ENCODE peak calls at places on chromosomes 12 and 14, in four cellular contexts. N is CD8-positive, alpha-beta T cell; P is RWPE2; W is cardiac muscle cell. L is an unnamed sample.

GRCh38 chr12:25557830-25558436 is 4.8 kb upstream of the LMNTD1 start:
- DNase-seq in N (no peak), P (no peak), W (peak; percentile 52), L (peak; percentile 18)

GRCh38 chr12:130571089-130571488 is 145.0 kb downstream of the RIMBP2 start:
- DNase-seq in N (no peak), P (no peak), W (no peak), L (no peak)

GRCh38 chr14:93114713-93115068 is 1.0 kb downstream of the ITPK1 start:
- DNase-seq in N (no peak), P (no peak), W (no peak), L (no peak)

GRCh38 chr12:53560912-53561589 is 53.8 kb upstream of the NPFF start:
- DNase-seq in N (no peak), P (no peak), W (no peak), L (no peak)

GRCh38 chr12:48197549-48197966 is 5.5 kb downstream of the OR10AD1 start:
- DNase-seq in N (no peak), P (no peak), W (peak; percentile 55), L (no peak)

GRCh38 chr12:108650083-108650482 is 16.4 kb upstream of the SELPLG start:
- DNase-seq in N (no peak), P (no peak), W (no peak), L (no peak)

GRCh38 chr12:91139981-91140659 is 28.8 kb upstream of the LUM start:
- DNase-seq in N (no peak), P (no peak), W (peak; percentile 91), L (peak; percentile 87)

GRCh38 chr12:92533280-92533890 is 169.4 kb upstream of the PLEKHG7 start:
- DNase-seq in N (no peak), P (no peak), W (peak; percentile 64), L (no peak)

GRCh38 chr14:93903342-93904184 is 23.6 kb upstream of the FAM181A start:
- DNase-seq in N (no peak), P (no peak), W (no peak), L (no peak)

GRCh38 chr12:116406529-116406928 is 129.0 kb upstream of the MED13L start:
- DNase-seq in N (no peak), P (no peak), W (peak; percentile 90), L (peak; percentile 94)

DNA sequence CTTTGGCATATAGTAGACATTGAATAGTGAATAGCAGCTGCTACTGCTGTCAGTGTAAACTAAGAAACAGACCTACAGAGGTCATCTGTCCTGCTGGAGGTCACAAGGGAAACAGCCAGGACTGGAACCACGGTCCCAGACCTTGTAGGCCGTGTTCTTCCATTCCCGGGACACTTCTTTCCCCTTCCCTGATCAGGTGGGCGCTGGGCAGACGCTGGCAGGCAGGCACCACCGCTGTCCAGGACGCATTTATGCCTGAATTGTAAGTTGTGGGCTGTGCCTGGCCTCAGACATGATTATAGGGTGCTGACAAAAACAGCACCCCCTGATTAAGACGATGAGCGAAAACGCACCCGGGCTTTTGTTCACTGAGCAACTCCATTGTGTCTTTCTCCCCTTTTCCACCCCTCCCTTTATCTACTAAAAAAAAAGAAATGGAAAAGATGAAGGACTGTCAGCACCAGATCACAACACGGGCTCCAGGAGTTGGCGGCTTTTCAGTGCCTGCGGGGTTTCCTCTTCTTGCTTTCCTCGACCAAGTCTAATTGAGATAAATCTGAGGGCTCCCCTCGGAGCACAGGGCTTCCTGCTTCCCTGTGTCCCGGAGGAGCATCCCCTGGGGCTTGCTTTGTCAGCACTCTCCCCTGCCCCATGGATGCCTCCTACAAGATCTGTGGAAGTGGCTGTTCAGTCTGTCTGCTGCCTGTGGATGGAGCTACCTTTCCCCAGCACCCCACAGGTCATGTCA is 80.6 kb downstream of the TSPAN9 start:
- DNase-seq in N (no peak), P (no peak), W (no peak), L (peak; percentile 94)
- H3K27ac ChIP-seq in N (no peak overlapping the region), P (no peak overlapping the region), W (peak overlapping the region; percentile 29), L (no peak overlapping the region)

GRCh38 chr12:84186433-84186832 is 726.2 kb downstream of the SLC6A15 start:
- DNase-seq in N (no peak), P (no peak), W (no peak), L (no peak)
- H3K27ac ChIP-seq in N (no peak overlapping the region), P (no peak overlapping the region), W (no peak overlapping the region), L (no peak overlapping the region)

DNA sequence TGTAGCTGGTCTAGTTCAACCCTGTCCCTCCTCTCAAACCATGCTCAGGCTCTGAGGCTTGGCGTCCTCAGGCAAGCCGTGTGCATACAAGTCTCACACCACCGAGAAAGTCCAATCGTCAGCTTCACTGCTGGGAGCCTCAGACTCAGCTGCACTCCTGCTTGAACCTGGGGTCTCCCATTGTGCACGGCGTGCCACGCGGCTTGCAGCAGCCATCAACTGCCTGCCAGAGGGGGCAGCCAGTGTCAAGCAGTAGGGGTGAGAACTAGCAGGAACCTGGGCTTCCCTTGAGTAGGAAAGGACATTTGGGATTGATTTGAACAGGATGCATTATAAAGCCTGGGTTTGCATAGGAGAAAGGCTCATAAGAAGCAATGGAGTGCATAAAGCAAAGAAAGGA is 1064.5 kb downstream of the BCL11B start:
- DNase-seq in N (no peak), P (no peak), W (no peak), L (no peak)
- H3K27ac ChIP-seq in N (no peak overlapping the region), P (no peak overlapping the region), W (no peak overlapping the region), L (no peak overlapping the region)

DNA sequence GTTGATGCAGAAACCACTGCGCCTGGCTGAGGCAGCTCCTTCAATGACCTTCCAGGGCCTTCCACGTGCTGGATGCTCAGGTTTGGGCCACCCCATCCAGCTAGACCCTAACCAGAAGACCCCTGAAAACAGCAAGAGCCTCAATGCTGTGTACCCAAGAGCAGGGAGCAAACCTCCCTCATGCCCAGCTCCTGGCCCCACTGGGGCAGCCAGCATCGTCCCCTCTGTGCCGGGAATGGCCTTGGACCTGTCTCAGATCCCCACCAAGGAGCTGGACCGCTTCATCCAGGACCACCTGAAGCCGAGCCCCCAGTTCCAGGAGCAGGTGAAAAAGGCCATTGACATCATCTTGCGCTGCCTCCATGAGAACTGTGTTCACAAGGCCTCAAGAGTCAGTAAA is 10.5 kb downstream of the OAS3 start:
- DNase-seq in N (no peak), P (no peak), W (no peak), L (no peak)
- H3K27ac ChIP-seq in N (no peak overlapping the region), P (no peak overlapping the region), W (no peak overlapping the region), L (no peak overlapping the region)

GRCh38 chr12:65656156-65656885 is 168.0 kb upstream of the HMGA2 start:
- DNase-seq in N (no peak), P (no peak), W (no peak), L (no peak)

GRCh38 chr12:65658360-65658759 is 165.9 kb upstream of the HMGA2 start:
- DNase-seq in N (no peak), P (no peak), W (no peak), L (no peak)

GRCh38 chr12:65656904-65657351 is 167.4 kb upstream of the HMGA2 start:
- DNase-seq in N (no peak), P (no peak), W (peak; percentile 82), L (peak; percentile 80)

GRCh38 chr12:65659681-65660080 is 164.6 kb upstream of the HMGA2 start:
- DNase-seq in N (no peak), P (no peak), W (no peak), L (no peak)

DNA sequence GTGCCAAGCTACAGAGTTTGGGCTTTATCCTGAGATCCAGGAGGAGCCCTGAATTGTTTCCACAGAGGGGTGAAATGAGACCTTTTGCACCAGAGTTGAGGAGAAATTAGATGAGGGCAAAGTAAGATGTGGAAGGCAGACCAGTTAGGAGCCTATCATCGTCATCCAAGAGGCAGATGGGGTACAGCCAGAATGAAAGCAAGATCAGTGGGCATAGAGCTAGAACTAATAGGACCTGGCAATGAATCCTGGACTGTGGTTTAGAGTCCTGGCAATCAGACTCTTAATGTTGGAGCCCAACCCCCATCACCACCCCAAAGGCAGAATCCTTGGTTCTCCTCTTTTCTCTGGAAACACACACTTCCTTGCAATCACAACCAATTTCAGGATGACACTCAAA is 166.6 kb upstream of the HMGA2 start:
- DNase-seq in N (no peak), P (no peak), W (no peak), L (no peak)
- H3K27ac ChIP-seq in N (no peak overlapping the region), P (peak overlapping the region; percentile 100), W (no peak overlapping the region), L (no peak overlapping the region)

DNA sequence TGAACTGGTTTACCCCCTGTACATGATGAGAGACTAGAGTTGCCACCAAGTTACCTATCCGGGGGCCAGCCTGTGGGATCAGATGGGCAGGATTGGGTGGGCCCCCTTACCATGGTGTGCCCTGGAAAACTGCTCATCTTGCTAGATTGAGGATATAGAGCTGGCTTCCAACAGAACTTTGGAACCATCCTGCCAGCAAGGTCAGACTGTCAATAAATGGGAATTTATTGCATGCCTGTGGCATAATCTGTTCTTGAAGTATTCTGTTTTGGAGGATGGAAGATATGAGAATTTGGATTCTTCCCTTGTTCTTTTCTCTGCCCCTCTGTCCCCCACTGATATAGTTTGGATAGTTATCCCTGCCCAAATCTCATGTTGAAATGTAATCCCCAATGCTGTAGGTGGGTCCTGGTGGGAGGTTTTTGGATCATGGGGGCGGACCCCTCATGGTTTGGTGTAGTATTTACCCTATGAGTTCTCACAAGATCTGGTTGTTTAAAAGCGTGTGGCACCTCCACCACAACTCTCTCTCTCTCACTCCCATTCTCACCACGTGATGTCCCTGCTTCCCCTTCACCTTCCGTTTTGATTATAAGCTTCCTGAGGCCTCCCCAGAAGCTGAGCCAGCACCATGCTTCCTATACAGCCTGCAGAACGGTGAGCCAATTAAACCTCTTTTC is 3.7 kb upstream of the TM9SF1 start:
- DNase-seq in N (no peak), P (no peak), W (no peak), L (no peak)
- H3K27ac ChIP-seq in N (no peak overlapping the region), P (no peak overlapping the region), W (no peak overlapping the region), L (no peak overlapping the region)

DNA sequence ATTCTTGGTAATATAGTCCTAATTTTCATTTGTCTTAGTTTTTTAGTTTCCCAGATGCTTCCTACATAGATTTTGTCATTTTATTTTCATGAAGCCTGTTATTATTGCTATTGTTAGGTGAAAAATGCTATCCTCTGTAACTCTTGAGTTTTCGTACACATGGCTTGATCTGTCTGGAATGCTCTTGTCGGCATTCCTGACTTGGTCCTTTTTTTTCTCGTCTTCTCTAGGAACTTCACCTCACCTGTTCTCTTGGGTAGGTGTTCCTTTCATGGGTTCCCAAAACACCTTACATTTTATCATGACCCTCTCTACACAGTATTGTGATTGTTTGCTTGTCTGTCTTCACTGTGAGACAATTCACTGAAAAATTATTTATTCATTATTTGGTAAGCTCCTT is 267.4 kb downstream of the TMTC2 start:
- DNase-seq in N (no peak), P (no peak), W (no peak), L (no peak)
- H3K27ac ChIP-seq in N (no peak overlapping the region), P (no peak overlapping the region), W (no peak overlapping the region), L (no peak overlapping the region)

GRCh38 chr12:110444455-110444854 is 5.7 kb downstream of the ARPC3 start:
- DNase-seq in N (no peak), P (no peak), W (no peak), L (no peak)

GRCh38 chr12:110451263-110451662 is 1.1 kb upstream of the ARPC3 start:
- DNase-seq in N (no peak), P (no peak), W (no peak), L (no peak)

GRCh38 chr12:110453569-110454296 is 3.6 kb upstream of the ARPC3 start:
- DNase-seq in N (no peak), P (no peak), W (no peak), L (no peak)

DNA sequence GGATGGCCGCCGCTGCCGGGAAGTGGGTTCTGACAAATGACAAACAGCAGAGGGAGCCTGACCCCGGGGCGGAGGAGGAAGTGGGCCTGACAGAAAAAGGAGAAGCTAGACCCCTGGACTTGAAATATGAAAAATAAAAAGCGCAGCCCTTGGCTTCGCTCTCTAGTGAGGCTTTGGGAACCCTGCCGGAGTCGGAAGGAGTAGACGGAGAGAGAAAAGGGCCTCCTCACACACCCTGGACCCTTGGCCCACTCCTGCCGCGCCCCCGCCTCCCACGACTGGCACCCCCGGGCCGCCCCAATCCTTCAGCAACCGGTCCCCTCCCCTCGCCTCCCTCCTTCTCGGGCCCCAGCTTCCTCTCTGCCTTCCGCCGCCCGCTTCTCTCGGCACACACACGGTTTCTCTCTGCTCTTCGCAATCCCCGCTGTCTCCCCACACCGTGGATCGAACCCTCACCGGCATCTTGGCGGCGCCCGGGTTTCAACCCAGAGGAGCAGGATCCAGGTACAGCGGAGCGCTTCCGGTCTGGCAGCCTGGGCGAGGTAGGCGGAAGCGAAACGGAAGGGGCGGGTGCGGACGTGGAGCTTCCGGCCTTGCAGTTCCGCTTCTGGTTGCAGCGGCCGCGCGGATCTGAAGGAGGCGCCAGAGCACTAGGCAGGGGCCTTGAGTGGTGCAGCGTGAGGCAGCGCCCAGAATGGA is at the start of gene ARPC3:
- DNase-seq in N (peak; percentile 93), P (peak; percentile 94), W (peak; percentile 97), L (peak; percentile 42)
- H3K27ac ChIP-seq in N (peak within 1 kb of the TSS; percentile 93), P (peak within 1 kb of the TSS; percentile 72), W (peak within 1 kb of the TSS; percentile 92), L (peak within 1 kb of the TSS; percentile 72)